ENCODE peak calls at places on chromosomes 1 and 21, in five cellular contexts. Y is SK-N-MC, Z is IMR-90, M is brain microvascular endothelial cell, A is body of pancreas. G is an unnamed sample.

GRCh38 chr1:113124366-113124765 is 51.4 kb downstream of the LRIG2 start:
- DNase-seq in A (no peak), Z (no peak), M (no peak), Y (no peak), G (no peak)

GRCh38 chr1:230158422-230159291 is 91.6 kb downstream of the GALNT2 start:
- DNase-seq in Y (no peak), A (no peak), Z (no peak), M (no peak), G (peak)

GRCh38 chr1:105072446-105072845 is 1322.7 kb downstream of the AMY1C start:
- DNase-seq in A (no peak), M (no peak), Z (no peak), Y (no peak), G (no peak)

GRCh38 chr1:26858160-26858559 is 4.8 kb upstream of the SFN start:
- DNase-seq in Z (peak), A (no peak), M (no peak), Y (no peak), G (no peak)

GRCh38 chr1:92315766-92316413 is 17.0 kb downstream of the RPAP2 start:
- DNase-seq in M (no peak), A (no peak), Y (no peak), Z (no peak), G (no peak)

GRCh38 chr1:15803380-15803779 is 4.1 kb downstream of the UQCRHL start:
- DNase-seq in Z (peak), A (no peak), Y (no peak), M (no peak), G (no peak)

GRCh38 chr1:208036918-208037567 is 126.1 kb upstream of the CD34 start:
- DNase-seq in Y (no peak), A (no peak), Z (no peak), M (no peak), G (no peak)

GRCh38 chr1:156436319-156437043 is 64.1 kb downstream of the MEF2D start:
- DNase-seq in Z (no peak), M (no peak), A (no peak), Y (no peak), G (no peak)

GRCh38 chr1:2316451-2316940 is 74.9 kb downstream of the MORN1 start:
- DNase-seq in Z (peak), Y (no peak), A (no peak), M (no peak), G (no peak)

GRCh38 chr1:188706742-188707141 is 1770.9 kb downstream of the BRINP3 start:
- DNase-seq in Z (peak), Y (no peak), M (peak), A (no peak), G (no peak)

GRCh38 chr1:15758537-15758936 is at the start of gene FBLIM1:
- DNase-seq in Y (no peak), M (no peak), A (no peak), Z (no peak), G (no peak)

GRCh38 chr1:1399870-1400575 is 888 bp upstream of the CCNL2 start:
- DNase-seq in M (no peak), Z (peak), Y (no peak), A (no peak), G (no peak)

GRCh38 chr21:41901099-41901498 is 22.0 kb upstream of the PRDM15 start:
- DNase-seq in M (no peak), Y (no peak), Z (no peak), A (peak), G (no peak)

GRCh38 chr1:109978761-109979488 is 5.6 kb upstream of the AHCYL1 start:
- DNase-seq in M (no peak), Y (no peak), Z (peak), A (no peak), G (no peak)

GRCh38 chr1:228964178-228964819 is 229.0 kb downstream of the RHOU start:
- DNase-seq in M (peak), A (peak), Y (no peak), Z (peak), G (no peak)

GRCh38 chr1:227191607-227192006 is 126.7 kb downstream of the CDC42BPA start:
- DNase-seq in Y (no peak), Z (no peak), A (no peak), M (no peak), G (no peak)

GRCh38 chr1:94542088-94542671 is 621 bp upstream of the F3 start:
- DNase-seq in A (peak), M (peak), Z (peak), Y (no peak), G (peak)

GRCh38 chr1:115748396-115749130 is 20.0 kb downstream of the CASQ2 start:
- DNase-seq in A (no peak), M (peak), Y (no peak), Z (peak), G (no peak)

GRCh38 chr1:27318596-27318995 is 3.4 kb upstream of the TMEM222 start:
- DNase-seq in Y (no peak), Z (peak), A (no peak), M (no peak), G (no peak)

GRCh38 chr1:110533230-110533629 is 14.3 kb upstream of the KCNA10 start:
- DNase-seq in M (no peak), Z (no peak), Y (no peak), A (no peak), G (no peak)

GRCh38 chr1:117599822-117600221 is 6.0 kb upstream of the TENT5C start:
- DNase-seq in A (peak), Z (no peak), Y (no peak), M (no peak), G (no peak)

GRCh38 chr21:29287383-29287782 is 11.3 kb upstream of the BACH1 start:
- DNase-seq in A (no peak), Z (peak), Y (no peak), M (peak), G (no peak)

GRCh38 chr1:54301494-54301893 is 101.5 kb downstream of the MRPL37 start:
- DNase-seq in A (no peak), M (no peak), Y (no peak), Z (no peak), G (peak)

GRCh38 chr1:24380508-24380907 is 33.1 kb downstream of the STPG1 start:
- DNase-seq in Z (no peak), A (no peak), Y (no peak), M (no peak), G (no peak)

GRCh38 chr1:99292946-99293345 is 28.7 kb downstream of the PLPPR4 start:
- DNase-seq in Y (no peak), M (peak), A (no peak), Z (no peak), G (no peak)

GRCh38 chr1:87449348-87449963 is 120.8 kb downstream of the LMO4 start:
- DNase-seq in Y (no peak), M (no peak), A (peak), Z (peak), G (peak)

GRCh38 chr21:33403128-33403785 is at the start of gene IFNGR2:
- DNase-seq in M (no peak), Y (no peak), Z (no peak), A (peak), G (peak)

GRCh38 chr1:243434594-243434993 is 178.8 kb downstream of the SDCCAG8 start:
- DNase-seq in M (no peak), Y (no peak), A (no peak), Z (peak), G (no peak)

GRCh38 chr1:20032425-20032824 is 37.6 kb upstream of the PLA2G5 start:
- DNase-seq in A (no peak), Z (no peak), M (no peak), Y (no peak), G (no peak)

GRCh38 chr21:45454081-45454923 is 49.3 kb downstream of the COL18A1 start:
- DNase-seq in Y (no peak), Z (no peak), A (no peak), M (no peak), G (peak)

GRCh38 chr1:32246888-32247273 is at the start of gene FAM167B:
- DNase-seq in M (no peak), Z (peak), Y (no peak), A (no peak), G (peak)
- H3K27ac ChIP-seq in M (no peak), Z (peak), Y (no peak), A (peak), G (peak)

GRCh38 chr1:203764105-203765028 is 616 bp upstream of the LAX1 start:
- DNase-seq in A (no peak), M (no peak), Y (no peak), Z (no peak), G (no peak)

GRCh38 chr1:203763505-203763904 is 1.5 kb upstream of the LAX1 start:
- DNase-seq in M (no peak), Y (no peak), Z (no peak), A (no peak), G (no peak)

GRCh38 chr1:203769505-203770343 is 4.7 kb downstream of the LAX1 start:
- DNase-seq in M (peak), A (peak), Y (peak), Z (peak), G (peak)

GRCh38 chr1:203768158-203768725 is 3.3 kb downstream of the LAX1 start:
- DNase-seq in Y (no peak), Z (no peak), M (no peak), A (no peak), G (no peak)

GRCh38 chr1:203765029-203765837 is at the start of gene LAX1:
- DNase-seq in Y (no peak), Z (no peak), A (peak), M (no peak), G (no peak)
- H3K27ac ChIP-seq in Y (no peak), Z (no peak), A (no peak), M (no peak), G (no peak)

DNA sequence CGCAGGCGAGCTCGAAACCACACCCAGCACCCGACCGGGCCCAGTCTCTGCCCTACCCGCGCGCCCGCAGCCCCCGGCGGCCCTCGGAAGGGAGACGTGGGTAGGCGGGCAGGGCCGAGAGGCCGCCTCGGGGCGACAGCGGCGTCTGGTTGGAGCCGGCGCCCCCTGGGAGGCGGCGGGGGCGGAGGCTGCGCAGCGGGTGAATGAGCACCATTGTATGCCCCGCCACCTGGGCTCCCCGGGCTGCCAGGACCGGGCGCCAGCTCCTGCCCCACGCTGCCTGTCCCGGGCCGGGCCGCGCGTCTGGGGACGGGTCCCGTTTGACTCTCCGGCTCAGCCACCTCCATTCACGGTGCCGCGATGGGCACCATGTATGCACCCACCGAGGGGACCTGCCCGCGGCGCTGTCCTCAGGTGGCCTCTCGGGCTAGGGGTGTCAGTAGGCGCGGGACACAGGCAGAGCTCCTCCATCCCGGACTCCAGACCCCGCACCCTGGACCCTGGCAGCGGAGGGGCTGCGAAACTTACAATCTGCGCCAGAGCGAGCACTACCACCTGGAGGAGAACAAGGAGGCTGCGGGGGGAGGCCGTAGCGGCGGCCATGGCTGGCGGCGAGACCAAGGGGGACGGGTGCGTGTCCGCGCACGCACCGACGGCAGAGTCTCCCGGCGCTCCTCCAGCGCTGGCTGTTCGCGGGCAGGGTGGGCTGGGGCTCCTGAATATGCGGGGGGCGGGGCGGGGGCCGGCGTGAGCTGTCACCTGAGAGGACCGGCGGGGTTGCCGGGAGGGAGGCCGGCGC is at the start of gene COL9A2:
- DNase-seq in Y (no peak), A (peak), Z (no peak), M (no peak), G (no peak)
- H3K27ac ChIP-seq in Y (no peak), A (no peak), Z (no peak), M (no peak), G (no peak)

DNA sequence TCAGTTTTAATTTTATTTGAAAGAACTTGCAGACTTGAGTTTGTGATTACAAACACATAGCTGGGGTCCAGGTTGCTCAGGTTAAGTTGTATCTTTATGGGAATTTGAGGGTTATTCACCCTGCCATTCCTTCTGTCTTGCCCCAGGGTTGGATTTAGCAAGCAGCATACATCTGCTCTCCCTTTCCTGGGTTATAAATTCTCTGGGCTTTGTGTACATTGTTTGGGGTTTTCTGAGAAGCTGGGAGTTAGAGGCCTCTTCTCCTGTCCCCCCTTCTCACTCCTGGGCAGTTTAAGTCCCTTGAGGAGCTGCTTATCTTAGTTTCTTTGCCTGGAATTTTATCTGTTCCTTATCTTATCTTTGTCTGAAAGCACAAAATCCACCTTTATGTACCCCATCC is 94.4 kb upstream of the SLC2A1 start:
- DNase-seq in Y (no peak), Z (no peak), M (no peak), A (no peak), G (no peak)
- H3K27ac ChIP-seq in Y (no peak), Z (peak), M (no peak), A (no peak), G (no peak)